ENCODE peak calls at places on chromosomes 16 and 17, in nine cellular contexts. H is T1000, M is AG08396, V is prostate gland, C is fibroblast of gingiva, E is astrocyte, A is iPS-NIHi11, K is sigmoid colon, S is AG04450. X is an unnamed sample.

GRCh38 chr17:64209356-64209941 is 53.6 kb downstream of the TEX2 start:
- DNase-seq in H (no peak), M (no peak), V (no peak), C (no peak), E (no peak), A (no peak), K (no peak), S (no peak), X (no peak)

GRCh38 chr17:81241648-81242420 is 2.7 kb downstream of the NDUFAF8 start:
- DNase-seq in H (peak), M (peak), V (peak), C (no peak), E (no peak), A (peak), K (no peak), S (no peak), X (no peak)

GRCh38 chr17:80290199-80290598 is 29.5 kb downstream of the RNF213 start:
- DNase-seq in H (no peak), M (no peak), V (no peak), C (no peak), E (no peak), A (no peak), K (no peak), S (no peak), X (no peak)

GRCh38 chr17:7626307-7626706 is 1.3 kb downstream of the SAT2 start:
- DNase-seq in H (no peak), M (no peak), V (no peak), C (no peak), E (no peak), A (no peak), K (peak), S (no peak), X (no peak)

GRCh38 chr16:73066927-73067670 is 19.2 kb upstream of the ZFHX3 start:
- DNase-seq in H (no peak), M (no peak), V (no peak), C (no peak), E (no peak), A (no peak), K (peak), S (no peak), X (no peak)

GRCh38 chr16:673399-673991 is 2.0 kb upstream of the RHBDL1 start:
- DNase-seq in H (no peak), M (no peak), V (no peak), C (no peak), E (no peak), A (no peak), K (no peak), S (no peak), X (no peak)

GRCh38 chr17:13160281-13160680 is 142.5 kb upstream of the ELAC2 start:
- DNase-seq in H (no peak), M (no peak), V (no peak), C (no peak), E (peak), A (no peak), K (no peak), S (no peak), X (no peak)

GRCh38 chr17:31495049-31495885 is 103.8 kb downstream of the RAB11FIP4 start:
- DNase-seq in H (no peak), M (no peak), V (no peak), C (no peak), E (no peak), A (no peak), K (no peak), S (no peak), X (no peak)

GRCh38 chr17:72724375-72724774 is 368.1 kb downstream of the SLC39A11 start:
- DNase-seq in H (no peak), M (no peak), V (no peak), C (no peak), E (no peak), A (no peak), K (no peak), S (no peak), X (no peak)

GRCh38 chr16:58462997-58463891 is 36.7 kb upstream of the NDRG4 start:
- DNase-seq in H (no peak), M (peak), V (no peak), C (no peak), E (no peak), A (peak), K (no peak), S (no peak), X (no peak)

X was measured in NCI-H187.